ENCODE peak calls at places on chromosomes 5 and 9, in four cellular contexts. C is C1 segment of cervical spinal cord, F is NCI-H1092, L is iPS DF 19.7. M is an unnamed sample.

GRCh38 chr9:12141422-12141821 is 551.8 kb upstream of the TYRP1 start:
- DNase-seq in C (no peak), F (no peak), L (no peak), M (no peak)

GRCh38 chr5:169350016-169350415 is 49.1 kb upstream of the SLIT3 start:
- DNase-seq in C (no peak), F (no peak), L (no peak), M (no peak)

GRCh38 chr5:173313311-173313710 is 14.9 kb downstream of the STC2 start:
- DNase-seq in C (no peak), F (no peak), L (no peak), M (no peak)

GRCh38 chr5:133811168-133811567 is 157.3 kb downstream of the C5orf15 start:
- DNase-seq in C (no peak), F (no peak), L (no peak), M (no peak)

GRCh38 chr5:145531038-145531734 is 304.0 kb downstream of the PRELID2 start:
- DNase-seq in C (no peak), F (no peak), L (no peak), M (no peak)

GRCh38 chr5:139395844-139396640 is 1.1 kb upstream of the PROB1 start:
- DNase-seq in C (peak; percentile 15), F (no peak), L (no peak), M (no peak)

GRCh38 chr9:127087411-127087810 is 35.0 kb downstream of the ANGPTL2 start:
- DNase-seq in C (no peak), F (no peak), L (no peak), M (no peak)

GRCh38 chr5:179858586-179859427 is at the start of gene MRNIP:
- DNase-seq in C (peak; percentile 95), F (peak; percentile 84), L (peak; percentile 65), M (peak; percentile 94)

GRCh38 chr9:111966851-111967250 is 70.2 kb downstream of the UGCG start:
- DNase-seq in C (no peak), F (peak; percentile 14), L (no peak), M (no peak)

GRCh38 chr5:20351849-20352248 is 363.8 kb upstream of the CDH18 start:
- DNase-seq in C (no peak), F (no peak), L (no peak), M (no peak)

GRCh38 chr5:150294551-150295071 is 5.0 kb upstream of the CAMK2A start:
- DNase-seq in C (no peak), F (no peak), L (no peak), M (no peak)